ENCODE peak calls at places on chromosomes 11 and 22, in ten cellular contexts. F is M059J; Y is 8988T; L is HAP-1; I is neuronal stem cell; E is stimulated activated CD8-positive, alpha-beta memory T cell treated with anti-CD3 and anti-CD28 coated beads, Interleukin-12 subunit alpha, Interleukin-12 subunit beta, amount 100 ng/mL, for 4 hours; M is osteoblast; J is GM12865; C is activated T-cell treated with anti-CD3 and anti-CD28 coated beads for 24 hours; U is NCI-H774. T is an unnamed sample.

GRCh38 chr11:73270855-73271477 is 1.2 kb upstream of the P2RY6 start:
- DNase-seq in I (no peak), C (no peak), F (no peak), Y (no peak), U (no peak), E (no peak), L (no peak), M (no peak), J (no peak), T (no peak)

GRCh38 chr11:118621071-118621815 is 13.8 kb downstream of the PHLDB1 start:
- DNase-seq in L (peak), U (peak), F (peak), J (no peak), I (no peak), Y (peak), E (no peak), M (peak), C (peak), T (peak)

GRCh38 chr11:115222218-115222862 is 281.9 kb downstream of the CADM1 start:
- DNase-seq in L (no peak), C (no peak), E (no peak), M (peak), I (no peak), Y (no peak), F (peak), J (peak), U (peak), T (no peak)

GRCh38 chr11:10807629-10808552 is 835 bp downstream of the EIF4G2 start:
- DNase-seq in M (peak), C (peak), F (peak), U (peak), J (peak), I (peak), E (peak), L (peak), Y (no peak), T (no peak)

GRCh38 chr11:19605500-19606371 is 106.9 kb upstream of the NAV2 start:
- DNase-seq in U (no peak), L (peak), C (no peak), F (peak), J (no peak), E (no peak), Y (no peak), I (no peak), M (peak), T (no peak)

GRCh38 chr11:117230286-117230961 is 1.4 kb downstream of the PCSK7 start:
- DNase-seq in C (peak), M (peak), J (peak), E (no peak), L (no peak), U (no peak), I (no peak), F (no peak), Y (no peak), T (no peak)

GRCh38 chr22:23790819-23791736 is 4.3 kb downstream of the SMARCB1 start:
- DNase-seq in Y (no peak), F (no peak), E (no peak), U (no peak), I (no peak), M (peak), C (no peak), J (no peak), L (no peak), T (no peak)

GRCh38 chr11:44709966-44710365 is 16.8 kb upstream of the TSPAN18 start:
- DNase-seq in J (no peak), M (peak), I (no peak), Y (no peak), C (no peak), E (no peak), U (no peak), L (no peak), F (peak), T (no peak)

GRCh38 chr11:108466405-108466804 is 924 bp downstream of the C11orf65 start:
- DNase-seq in E (no peak), F (no peak), L (no peak), C (no peak), U (no peak), M (peak), J (no peak), I (no peak), Y (no peak), T (no peak)

GRCh38 chr11:64750361-64751054 is 6.6 kb upstream of the RASGRP2 start:
- DNase-seq in C (no peak), U (no peak), E (no peak), L (no peak), Y (no peak), J (no peak), M (peak), I (no peak), F (no peak), T (no peak)

GRCh38 chr11:76251576-76251975 is 45.3 kb upstream of the WNT11 start:
- DNase-seq in E (no peak), I (no peak), U (no peak), M (no peak), C (no peak), Y (no peak), F (no peak), J (no peak), L (no peak), T (no peak)

T was measured in D721Med.